ENCODE peak calls at places on chromosomes 6 and 20, in five cellular contexts. One of them, this sample, is unnamed. For H3K4me1 and H3K9me3, the result is how much of the 10 kb centered on the place peaks cover.

GRCh38 chr6:99458319-99458718 is 33.2 kb upstream of the PNISR start:
- DNase-seq in mammary epithelial cell: peak
- DNase-seq in HepG2: peak
- DNase-seq in mesenchymal stem cell: peak
- DNase-seq in K562: peak
- DNase-seq in this sample: peak

GRCh38 chr20:46127396-46128010 is 9.4 kb downstream of the CD40 start:
- DNase-seq in K562: no peak
- DNase-seq in HepG2: no peak
- DNase-seq in mesenchymal stem cell: no peak
- DNase-seq in mammary epithelial cell: no peak
- DNase-seq in this sample: no peak

GRCh38 chr6:16146527-16146955 is 17.7 kb downstream of the MYLIP start:
- DNase-seq in mesenchymal stem cell: no peak
- DNase-seq in mammary epithelial cell: no peak
- DNase-seq in HepG2: no peak
- DNase-seq in K562: no peak
- DNase-seq in this sample: no peak

GRCh38 chr6:135179920-135180457 is 1.1 kb upstream of the MYB start:
- DNase-seq in mammary epithelial cell: no peak
- DNase-seq in K562: no peak
- DNase-seq in HepG2: no peak
- DNase-seq in mesenchymal stem cell: no peak
- DNase-seq in this sample: peak

GRCh38 chr6:26175033-26175427 is 87.8 kb downstream of the HFE start:
- DNase-seq in HepG2: no peak
- DNase-seq in mesenchymal stem cell: no peak
- DNase-seq in K562: no peak
- DNase-seq in mammary epithelial cell: no peak
- DNase-seq in this sample: no peak

GRCh38 chr20:25389381-25389857 is 1.2 kb downstream of the ABHD12 start:
- DNase-seq in mammary epithelial cell: peak
- DNase-seq in K562: peak
- DNase-seq in mesenchymal stem cell: peak
- DNase-seq in HepG2: no peak
- DNase-seq in this sample: peak

GRCh38 chr6:39189915-39190544 is 39.2 kb downstream of the KCNK5 start:
- DNase-seq in mammary epithelial cell: peak
- DNase-seq in mesenchymal stem cell: no peak
- DNase-seq in HepG2: peak
- DNase-seq in K562: peak
- DNase-seq in this sample: peak

GRCh38 chr6:130158061-130158460 is 64.7 kb downstream of the SAMD3 start:
- DNase-seq in mesenchymal stem cell: no peak
- DNase-seq in HepG2: no peak
- DNase-seq in mammary epithelial cell: no peak
- DNase-seq in K562: no peak
- DNase-seq in this sample: no peak

GRCh38 chr6:7463785-7464184 is 74.2 kb downstream of the RIOK1 start:
- DNase-seq in K562: no peak
- DNase-seq in mammary epithelial cell: peak
- DNase-seq in HepG2: peak
- DNase-seq in mesenchymal stem cell: peak
- DNase-seq in this sample: peak

GRCh38 chr20:46903256-46903655 is 8.6 kb downstream of the EYA2 start:
- DNase-seq in mesenchymal stem cell: no peak
- DNase-seq in HepG2: no peak
- DNase-seq in mammary epithelial cell: no peak
- DNase-seq in K562: no peak
- DNase-seq in this sample: no peak

GRCh38 chr6:22421187-22421586 is 124.4 kb upstream of the PRL start:
- DNase-seq in K562: no peak
- DNase-seq in HepG2: no peak
- DNase-seq in mammary epithelial cell: peak
- DNase-seq in mesenchymal stem cell: no peak
- DNase-seq in this sample: peak

GRCh38 chr20:56716806-56717205 is 87.7 kb downstream of the TFAP2C start:
- DNase-seq in mammary epithelial cell: peak
- DNase-seq in HepG2: no peak
- DNase-seq in mesenchymal stem cell: no peak
- DNase-seq in K562: no peak
- DNase-seq in this sample: no peak

GRCh38 chr6:24492475-24492874 is 2.3 kb upstream of the ALDH5A1 start:
- DNase-seq in mammary epithelial cell: no peak
- DNase-seq in K562: peak
- DNase-seq in HepG2: peak
- DNase-seq in mesenchymal stem cell: no peak
- DNase-seq in this sample: no peak

GRCh38 chr6:29908710-29909109 is 33.6 kb upstream of the HLA-A start:
- DNase-seq in mammary epithelial cell: no peak
- DNase-seq in HepG2: no peak
- DNase-seq in K562: no peak
- DNase-seq in mesenchymal stem cell: no peak
- DNase-seq in this sample: no peak

GRCh38 chr6:14272111-14273085 is 154.8 kb downstream of the CD83 start:
- DNase-seq in mesenchymal stem cell: no peak
- DNase-seq in mammary epithelial cell: peak
- DNase-seq in HepG2: no peak
- DNase-seq in K562: no peak
- DNase-seq in this sample: no peak

GRCh38 chr20:12229891-12230290 is 312.2 kb downstream of the BTBD3 start:
- DNase-seq in K562: no peak
- DNase-seq in HepG2: no peak
- DNase-seq in mesenchymal stem cell: no peak
- DNase-seq in mammary epithelial cell: no peak
- DNase-seq in this sample: no peak
- H3K4me1 ChIP-seq in K562: under half
- H3K4me1 ChIP-seq in HepG2: under half
- H3K4me1 ChIP-seq in mesenchymal stem cell: under half
- H3K4me1 ChIP-seq in mammary epithelial cell: under half
- H3K4me1 ChIP-seq in this sample: under half

GRCh38 chr6:150184850-150185480 is 42.1 kb downstream of the PPP1R14C start:
- DNase-seq in HepG2: no peak
- DNase-seq in mammary epithelial cell: no peak
- DNase-seq in K562: no peak
- DNase-seq in mesenchymal stem cell: no peak
- DNase-seq in this sample: no peak

GRCh38 chr6:150180517-150180916 is 37.7 kb downstream of the PPP1R14C start:
- DNase-seq in HepG2: no peak
- DNase-seq in mesenchymal stem cell: no peak
- DNase-seq in mammary epithelial cell: no peak
- DNase-seq in K562: peak
- DNase-seq in this sample: no peak

GRCh38 chr6:150183966-150184365 is 41.1 kb downstream of the PPP1R14C start:
- DNase-seq in HepG2: no peak
- DNase-seq in K562: no peak
- DNase-seq in mammary epithelial cell: no peak
- DNase-seq in mesenchymal stem cell: no peak
- DNase-seq in this sample: no peak

GRCh38 chr6:150183105-150183504 is 40.3 kb downstream of the PPP1R14C start:
- DNase-seq in HepG2: no peak
- DNase-seq in mammary epithelial cell: no peak
- DNase-seq in mesenchymal stem cell: no peak
- DNase-seq in K562: no peak
- DNase-seq in this sample: no peak

DNA sequence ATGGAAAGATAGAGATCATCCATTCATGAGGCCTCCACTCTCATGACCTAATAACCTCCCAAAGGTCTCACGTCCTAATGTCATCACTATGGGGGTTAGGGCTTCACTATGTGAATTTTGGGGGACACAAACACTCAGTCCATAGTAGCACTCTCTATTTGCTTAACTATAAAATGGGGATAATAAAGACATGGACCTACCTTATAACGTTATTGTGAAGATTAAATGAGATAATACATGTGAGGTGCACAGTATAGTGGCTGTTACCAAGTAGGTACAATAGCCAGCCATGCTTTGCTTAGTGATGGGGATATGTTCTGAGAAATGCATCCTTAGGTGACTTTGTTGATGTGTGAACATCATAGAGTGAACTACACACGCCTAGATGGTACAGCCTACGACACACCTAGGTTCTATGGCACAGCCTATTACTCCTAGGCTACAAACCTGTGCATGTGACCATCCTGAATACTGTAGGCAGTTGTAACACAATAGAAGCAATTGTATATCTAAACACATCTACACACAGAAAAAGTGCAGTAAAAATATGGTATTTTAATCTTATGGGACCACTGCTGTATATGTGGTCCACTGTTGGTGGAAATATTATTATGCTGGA is 39.7 kb downstream of the PPP1R14C start:
- DNase-seq in mammary epithelial cell: no peak
- DNase-seq in K562: no peak
- DNase-seq in HepG2: no peak
- DNase-seq in mesenchymal stem cell: no peak
- DNase-seq in this sample: no peak
- H3K9me3 ChIP-seq in mammary epithelial cell: under half
- H3K9me3 ChIP-seq in K562: under half
- H3K9me3 ChIP-seq in HepG2: under half
- H3K9me3 ChIP-seq in mesenchymal stem cell: under half
- H3K9me3 ChIP-seq in this sample: under half

DNA sequence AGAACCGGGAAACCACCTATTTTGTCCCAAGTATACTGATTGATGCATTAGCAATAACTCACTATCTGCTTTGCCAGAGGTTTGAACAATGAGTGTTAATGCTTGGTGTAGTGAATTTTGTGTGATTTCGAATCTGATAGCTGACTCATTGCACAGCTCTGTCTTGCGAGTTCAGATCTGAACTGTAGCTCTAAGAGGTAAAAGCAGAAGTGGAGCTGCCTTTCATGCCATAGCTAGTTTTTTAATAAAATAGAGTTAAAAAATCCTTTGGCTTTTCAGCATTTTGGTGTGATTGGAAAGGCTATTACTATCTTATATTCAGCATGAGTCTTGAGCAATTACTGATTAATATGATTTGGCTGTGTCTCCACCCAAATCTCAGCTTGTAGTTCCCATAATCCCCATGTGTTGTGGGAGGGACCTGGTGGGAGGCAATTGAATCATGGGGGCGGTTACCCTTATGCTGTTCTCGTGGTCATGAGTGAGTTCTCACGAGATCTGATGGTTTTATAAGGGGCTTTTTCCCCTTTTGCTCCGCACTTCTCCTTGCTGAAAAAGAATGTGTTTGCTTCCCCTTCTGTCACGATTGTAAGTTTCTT is 21.1 kb downstream of the IGF2R start:
- DNase-seq in mammary epithelial cell: peak
- DNase-seq in HepG2: no peak
- DNase-seq in mesenchymal stem cell: no peak
- DNase-seq in K562: peak
- DNase-seq in this sample: no peak
- H3K9ac ChIP-seq in mammary epithelial cell: no peak
- H3K9ac ChIP-seq in HepG2: no peak
- H3K9ac ChIP-seq in mesenchymal stem cell: peak
- H3K9ac ChIP-seq in K562: peak
- H3K9ac ChIP-seq in this sample: peak

DNA sequence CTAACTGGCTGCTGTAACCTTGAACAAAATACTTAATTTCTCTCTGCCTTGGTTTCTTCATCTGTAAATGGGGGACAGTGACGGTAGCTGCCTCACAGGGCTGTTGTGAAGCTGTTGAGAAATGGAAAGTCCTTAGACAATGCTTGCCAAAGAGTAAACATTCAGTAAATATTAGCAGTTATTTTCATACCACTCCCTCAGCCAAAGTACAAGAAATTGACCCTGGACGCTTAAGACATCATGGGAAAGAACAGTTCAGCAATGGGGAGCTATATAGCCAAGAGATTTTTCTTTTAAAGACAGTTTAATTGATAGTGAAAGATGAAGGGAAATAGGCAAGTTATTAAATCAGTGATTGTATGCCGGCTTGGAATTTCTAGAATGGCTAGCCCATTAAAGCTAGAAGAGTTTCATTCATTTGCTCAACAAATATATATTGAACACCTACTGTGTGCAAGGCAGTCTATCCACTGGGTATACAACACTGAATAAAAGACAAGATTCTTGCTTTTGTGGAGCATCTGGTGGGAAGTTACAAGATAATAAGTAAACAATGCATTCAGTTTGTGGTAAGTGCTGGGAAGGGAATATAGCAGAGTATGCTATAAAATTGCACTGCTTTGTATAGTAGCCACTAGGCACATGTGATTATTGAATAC is 2.0 kb downstream of the CTNNBL1 start:
- DNase-seq in mesenchymal stem cell: no peak
- DNase-seq in HepG2: no peak
- DNase-seq in K562: no peak
- DNase-seq in mammary epithelial cell: no peak
- DNase-seq in this sample: no peak
- H3K4me1 ChIP-seq in mesenchymal stem cell: under half
- H3K4me1 ChIP-seq in HepG2: under half
- H3K4me1 ChIP-seq in K562: under half
- H3K4me1 ChIP-seq in mammary epithelial cell: under half
- H3K4me1 ChIP-seq in this sample: under half

DNA sequence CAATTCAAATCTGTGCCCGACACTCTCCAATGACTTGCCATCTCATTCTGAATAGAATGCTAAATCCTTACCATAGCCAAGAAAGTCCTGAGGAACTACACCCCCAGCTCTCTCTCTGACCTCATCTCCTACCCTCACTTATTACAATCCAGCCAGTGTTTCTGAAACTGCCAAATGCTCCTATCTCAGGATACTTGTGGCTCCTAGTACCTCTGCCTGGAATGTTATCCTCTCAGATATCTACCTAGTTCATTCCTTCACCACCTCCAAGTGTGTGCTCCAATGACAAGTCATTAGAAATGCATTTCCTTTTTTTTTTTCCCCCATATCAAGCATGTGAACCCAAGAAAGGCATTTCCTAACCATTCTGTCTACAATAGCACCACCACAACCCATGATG is 24.4 kb downstream of the ZNF184 start:
- DNase-seq in HepG2: no peak
- DNase-seq in K562: no peak
- DNase-seq in mesenchymal stem cell: no peak
- DNase-seq in mammary epithelial cell: no peak
- DNase-seq in this sample: no peak
- H3K9me3 ChIP-seq in HepG2: half or more
- H3K9me3 ChIP-seq in K562: under half
- H3K9me3 ChIP-seq in mesenchymal stem cell: half or more
- H3K9me3 ChIP-seq in mammary epithelial cell: half or more
- H3K9me3 ChIP-seq in this sample: half or more